ENCODE peak calls at places on chromosomes 5 and 9, in five cellular contexts. F is heart right ventricle; T is CD8-positive, alpha-beta T cell; I is fibroblast of lung; S is AG04449. Y is an unnamed sample.

GRCh38 chr5:95668728-95669127 is 14.1 kb downstream of the SPATA9 start:
- DNase-seq in I (peak), F (no peak), S (no peak), T (no peak), Y (no peak)

GRCh38 chr5:37417347-37417746 is 38.2 kb downstream of the WDR70 start:
- DNase-seq in F (no peak), S (no peak), T (no peak), I (no peak), Y (no peak)

GRCh38 chr5:122473138-122473843 is 161.3 kb downstream of the SNCAIP start:
- DNase-seq in F (no peak), S (no peak), T (no peak), I (no peak), Y (no peak)

GRCh38 chr5:96336351-96336985 is 96.6 kb downstream of the PCSK1 start:
- DNase-seq in T (peak), F (no peak), I (peak), S (peak), Y (no peak)

GRCh38 chr9:91718071-91718470 is 232.0 kb downstream of the ROR2 start:
- DNase-seq in S (no peak), F (no peak), T (no peak), I (no peak), Y (no peak)

GRCh38 chr5:196350-196749 is 5.1 kb downstream of the LRRC14B start:
- DNase-seq in F (no peak), S (no peak), I (no peak), T (no peak), Y (no peak)

GRCh38 chr5:137186759-137187461 is 312.2 kb downstream of the SPOCK1 start:
- DNase-seq in F (no peak), S (peak), I (peak), T (no peak), Y (no peak)

GRCh38 chr9:75197521-75197920 is 109.2 kb downstream of the OSTF1 start:
- DNase-seq in F (no peak), T (no peak), S (no peak), I (peak), Y (no peak)

GRCh38 chr5:76083555-76084495 is 642 bp downstream of the SV2C start:
- DNase-seq in T (no peak), I (no peak), S (no peak), F (no peak), Y (no peak)

GRCh38 chr9:13941686-13942085 is 372.3 kb downstream of the NFIB start:
- DNase-seq in F (no peak), T (no peak), I (no peak), S (no peak), Y (no peak)

GRCh38 chr5:59300930-59301329 is 592.6 kb downstream of the PDE4D start:
- DNase-seq in I (no peak), T (no peak), S (no peak), F (no peak), Y (no peak)

GRCh38 chr9:73172811-73173210 is 21.1 kb downstream of the ANXA1 start:
- DNase-seq in F (no peak), T (no peak), S (no peak), I (no peak), Y (no peak)

GRCh38 chr9:10274983-10275382 is 337.8 kb downstream of the PTPRD start:
- DNase-seq in S (no peak), F (no peak), T (no peak), I (no peak), Y (no peak)
- TF ChIP-seq CTCF in S (no peak), F (no peak), T (no peak), I (peak), Y (no peak)

DNA sequence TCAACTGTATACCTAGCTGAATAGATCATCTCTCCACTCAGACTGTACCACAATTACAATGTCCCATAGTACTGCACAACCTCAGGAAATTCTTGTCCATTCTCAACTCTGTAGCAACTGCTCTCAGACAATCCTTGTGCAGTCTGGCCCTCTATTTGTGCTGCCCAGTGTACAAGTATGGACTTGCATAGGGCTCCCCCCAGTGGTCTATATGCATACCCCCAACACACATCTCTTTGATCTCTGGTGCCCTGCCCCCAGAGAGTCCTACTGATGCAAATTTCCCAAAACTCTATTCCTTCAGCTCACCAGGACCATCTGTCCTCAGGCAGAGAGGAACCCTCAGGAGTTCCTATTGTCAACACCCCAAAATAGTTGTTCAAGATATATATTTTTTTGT is 205.3 kb downstream of the SLCO4C1 start:
- DNase-seq in S (no peak), T (no peak), F (no peak), I (no peak), Y (no peak)
- TF ChIP-seq CTCF in S (no peak), T (no peak), F (no peak), I (no peak), Y (no peak)

GRCh38 chr9:112379177-112380101 is 469 bp upstream of the HSDL2 start:
- DNase-seq in I (peak), S (peak), F (peak), T (peak), Y (peak)
- TF ChIP-seq CTCF in I (no peak), S (peak), F (peak), T (no peak), Y (no peak)

DNA sequence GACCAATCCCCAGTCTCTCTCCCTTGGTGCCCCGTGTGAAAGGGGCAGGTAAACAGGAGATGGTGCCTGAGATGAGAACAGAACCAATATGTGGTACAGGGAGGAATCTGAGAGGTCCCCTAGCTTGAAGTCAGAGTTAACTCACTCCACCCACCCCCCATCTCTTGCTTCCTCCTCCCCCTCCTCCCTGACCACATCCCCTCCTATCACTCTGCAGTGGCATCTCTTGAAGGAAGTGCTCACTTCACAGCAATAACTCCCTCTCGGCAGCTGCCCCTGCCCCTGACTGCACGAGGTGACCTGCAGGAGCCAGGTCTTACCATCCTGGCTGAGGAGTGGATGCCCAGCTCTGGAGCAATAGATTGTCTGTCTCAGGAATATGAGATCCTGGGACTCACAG is 224.0 kb downstream of the GAS1 start:
- DNase-seq in T (peak), S (no peak), F (no peak), I (no peak), Y (no peak)
- TF ChIP-seq CTCF in T (no peak), S (no peak), F (no peak), I (no peak), Y (no peak)

DNA sequence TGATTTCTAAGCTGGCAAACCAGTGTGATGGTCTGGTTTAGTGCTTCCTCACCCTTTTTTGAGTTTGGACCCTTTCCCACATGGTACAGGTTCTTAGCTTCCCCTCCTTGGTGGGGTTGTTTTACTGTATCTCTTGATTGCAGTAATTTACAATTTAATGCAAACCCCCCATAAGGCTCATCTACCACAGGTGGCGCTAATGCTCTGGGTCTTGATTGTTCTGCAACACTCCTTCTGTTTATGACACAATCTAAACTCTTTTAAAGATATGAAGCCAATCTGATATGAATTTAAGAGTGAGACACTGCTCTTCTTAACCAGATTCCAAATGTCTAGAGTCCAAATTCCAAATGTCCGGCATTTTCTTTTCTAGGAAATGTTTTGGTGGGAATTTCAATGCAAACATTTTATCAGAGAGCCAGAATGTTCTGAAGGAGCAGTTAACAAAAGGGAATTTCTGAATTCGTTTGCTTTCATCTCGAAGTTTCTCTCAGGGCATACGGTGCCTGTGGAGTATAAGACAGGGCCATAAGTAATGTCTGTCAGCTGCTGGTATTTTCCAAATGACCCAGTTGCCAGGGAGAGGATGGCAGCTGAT is 246.7 kb downstream of the ARHGAP26 start:
- DNase-seq in F (no peak), S (no peak), T (peak), I (peak), Y (no peak)
- TF ChIP-seq CTCF in F (peak), S (peak), T (peak), I (peak), Y (no peak)

GRCh38 chr5:129172561-129172960 is 78.0 kb downstream of the ISOC1 start:
- DNase-seq in T (no peak), I (no peak), S (no peak), F (no peak), Y (no peak)
- TF ChIP-seq CTCF in T (no peak), I (peak), S (no peak), F (peak), Y (no peak)

GRCh38 chr5:68215888-68216736 is 556 bp downstream of the PIK3R1 start:
- DNase-seq in S (no peak), T (peak), I (peak), F (peak), Y (peak)
- TF ChIP-seq CTCF in S (no peak), T (no peak), I (no peak), F (no peak), Y (no peak)

Y was measured in activated B cell treated with CpG ODN at 0.5 μM for 24 hours.